ENCODE peak calls at places on chromosomes 2 and 18, in nine cellular contexts. One of them, this sample, is unnamed.

GRCh38 chr2:75570948-75571729 is 10.4 kb upstream of the EVA1A start:
- DNase-seq in astrocyte of the spinal cord: peak
- DNase-seq in iris pigment epithelial cell: peak
- DNase-seq in C1 segment of cervical spinal cord: no peak
- DNase-seq in GM10248: no peak
- DNase-seq in LoVo: no peak
- DNase-seq in fibroblast of pulmonary artery: no peak
- DNase-seq in psoas muscle: no peak
- DNase-seq in T-helper 2 cell: no peak
- DNase-seq in this sample: no peak

GRCh38 chr2:179538406-179538805 is 273.8 kb upstream of the SESTD1 start:
- DNase-seq in GM10248: no peak
- DNase-seq in astrocyte of the spinal cord: no peak
- DNase-seq in fibroblast of pulmonary artery: peak
- DNase-seq in psoas muscle: no peak
- DNase-seq in C1 segment of cervical spinal cord: no peak
- DNase-seq in iris pigment epithelial cell: peak
- DNase-seq in LoVo: no peak
- DNase-seq in T-helper 2 cell: no peak
- DNase-seq in this sample: no peak

GRCh38 chr2:170892391-170892951 is 36.6 kb upstream of the GORASP2 start:
- DNase-seq in T-helper 2 cell: no peak
- DNase-seq in iris pigment epithelial cell: no peak
- DNase-seq in GM10248: no peak
- DNase-seq in astrocyte of the spinal cord: no peak
- DNase-seq in C1 segment of cervical spinal cord: no peak
- DNase-seq in fibroblast of pulmonary artery: no peak
- DNase-seq in LoVo: no peak
- DNase-seq in psoas muscle: no peak
- DNase-seq in this sample: no peak

GRCh38 chr2:119352357-119352756 is 14.3 kb downstream of the C2orf76 start:
- DNase-seq in iris pigment epithelial cell: no peak
- DNase-seq in LoVo: no peak
- DNase-seq in C1 segment of cervical spinal cord: no peak
- DNase-seq in astrocyte of the spinal cord: no peak
- DNase-seq in fibroblast of pulmonary artery: no peak
- DNase-seq in T-helper 2 cell: no peak
- DNase-seq in psoas muscle: no peak
- DNase-seq in GM10248: peak
- DNase-seq in this sample: no peak

GRCh38 chr2:148167241-148167766 is 146.4 kb downstream of the MBD5 start:
- DNase-seq in psoas muscle: no peak
- DNase-seq in C1 segment of cervical spinal cord: no peak
- DNase-seq in GM10248: no peak
- DNase-seq in fibroblast of pulmonary artery: no peak
- DNase-seq in LoVo: no peak
- DNase-seq in iris pigment epithelial cell: no peak
- DNase-seq in T-helper 2 cell: no peak
- DNase-seq in astrocyte of the spinal cord: peak
- DNase-seq in this sample: no peak

GRCh38 chr2:232545511-232546375 is 4.6 kb downstream of the TIGD1 start:
- DNase-seq in LoVo: no peak
- DNase-seq in T-helper 2 cell: no peak
- DNase-seq in fibroblast of pulmonary artery: no peak
- DNase-seq in C1 segment of cervical spinal cord: peak
- DNase-seq in GM10248: no peak
- DNase-seq in psoas muscle: no peak
- DNase-seq in astrocyte of the spinal cord: no peak
- DNase-seq in iris pigment epithelial cell: no peak
- DNase-seq in this sample: no peak

GRCh38 chr2:20609349-20609994 is 41.4 kb downstream of the HS1BP3 start:
- DNase-seq in fibroblast of pulmonary artery: peak
- DNase-seq in T-helper 2 cell: no peak
- DNase-seq in iris pigment epithelial cell: peak
- DNase-seq in GM10248: no peak
- DNase-seq in astrocyte of the spinal cord: peak
- DNase-seq in LoVo: no peak
- DNase-seq in psoas muscle: no peak
- DNase-seq in C1 segment of cervical spinal cord: peak
- DNase-seq in this sample: no peak

GRCh38 chr18:34867520-34867919 is 157.4 kb downstream of the DTNA start:
- DNase-seq in GM10248: no peak
- DNase-seq in fibroblast of pulmonary artery: peak
- DNase-seq in iris pigment epithelial cell: no peak
- DNase-seq in astrocyte of the spinal cord: no peak
- DNase-seq in T-helper 2 cell: no peak
- DNase-seq in psoas muscle: no peak
- DNase-seq in C1 segment of cervical spinal cord: no peak
- DNase-seq in LoVo: no peak
- DNase-seq in this sample: peak

GRCh38 chr2:100291152-100291970 is 30.9 kb downstream of the LONRF2 start:
- DNase-seq in fibroblast of pulmonary artery: peak
- DNase-seq in GM10248: no peak
- DNase-seq in LoVo: peak
- DNase-seq in C1 segment of cervical spinal cord: no peak
- DNase-seq in astrocyte of the spinal cord: peak
- DNase-seq in psoas muscle: peak
- DNase-seq in iris pigment epithelial cell: peak
- DNase-seq in T-helper 2 cell: peak
- DNase-seq in this sample: no peak

GRCh38 chr2:71897836-71898235 is 249.8 kb downstream of the CYP26B1 start:
- DNase-seq in iris pigment epithelial cell: no peak
- DNase-seq in GM10248: no peak
- DNase-seq in astrocyte of the spinal cord: no peak
- DNase-seq in fibroblast of pulmonary artery: no peak
- DNase-seq in C1 segment of cervical spinal cord: no peak
- DNase-seq in LoVo: no peak
- DNase-seq in T-helper 2 cell: no peak
- DNase-seq in psoas muscle: no peak
- DNase-seq in this sample: no peak

GRCh38 chr2:218406949-218407703 is 7.5 kb downstream of the CTDSP1 start:
- DNase-seq in GM10248: no peak
- DNase-seq in T-helper 2 cell: peak
- DNase-seq in C1 segment of cervical spinal cord: no peak
- DNase-seq in psoas muscle: peak
- DNase-seq in fibroblast of pulmonary artery: peak
- DNase-seq in LoVo: peak
- DNase-seq in astrocyte of the spinal cord: peak
- DNase-seq in iris pigment epithelial cell: peak
- DNase-seq in this sample: no peak

GRCh38 chr2:177673602-177674595 is 281.3 kb downstream of the AGPS start:
- DNase-seq in astrocyte of the spinal cord: no peak
- DNase-seq in C1 segment of cervical spinal cord: no peak
- DNase-seq in iris pigment epithelial cell: no peak
- DNase-seq in T-helper 2 cell: no peak
- DNase-seq in LoVo: no peak
- DNase-seq in psoas muscle: no peak
- DNase-seq in fibroblast of pulmonary artery: no peak
- DNase-seq in GM10248: no peak
- DNase-seq in this sample: no peak

GRCh38 chr18:37385846-37386435 is 179.7 kb downstream of the CELF4 start:
- DNase-seq in fibroblast of pulmonary artery: peak
- DNase-seq in LoVo: peak
- DNase-seq in psoas muscle: no peak
- DNase-seq in iris pigment epithelial cell: peak
- DNase-seq in astrocyte of the spinal cord: peak
- DNase-seq in GM10248: peak
- DNase-seq in T-helper 2 cell: no peak
- DNase-seq in C1 segment of cervical spinal cord: no peak
- DNase-seq in this sample: no peak

GRCh38 chr2:8076453-8077284 is 605.2 kb upstream of the ID2 start:
- DNase-seq in iris pigment epithelial cell: no peak
- DNase-seq in astrocyte of the spinal cord: no peak
- DNase-seq in T-helper 2 cell: peak
- DNase-seq in psoas muscle: no peak
- DNase-seq in C1 segment of cervical spinal cord: no peak
- DNase-seq in GM10248: no peak
- DNase-seq in LoVo: no peak
- DNase-seq in fibroblast of pulmonary artery: no peak
- DNase-seq in this sample: no peak